ENCODE peak calls at places on chromosome 17, in eight cellular contexts. Q is GM23338, G is HCT116, W is NCI-H345, A is nephron progenitor cell, K is brain microvascular endothelial cell, S is GM12864, F is dorsolateral prefrontal cortex. X is an unnamed sample.

GRCh38 chr17:49842846-49843245 is 5.0 kb downstream of the TAC4 start:
- DNase-seq in A (no peak), G (no peak), K (no peak), W (no peak), Q (no peak), S (no peak), F (no peak), X (no peak)

GRCh38 chr17:59811209-59811608 is 81.5 kb downstream of the TUBD1 start:
- DNase-seq in Q (no peak), W (no peak), A (no peak), K (no peak), S (no peak), F (no peak), G (no peak), X (no peak)

GRCh38 chr17:49971199-49971847 is 2.3 kb downstream of the DLX4 start:
- DNase-seq in S (no peak), F (no peak), A (no peak), Q (peak), K (no peak), W (no peak), G (no peak), X (no peak)

GRCh38 chr17:7673239-7673638 is 14.1 kb downstream of the TP53 start:
- DNase-seq in W (no peak), F (no peak), A (peak), Q (peak), G (no peak), S (no peak), K (no peak), X (peak)

GRCh38 chr17:58327363-58328194 is 1.0 kb downstream of the TSPOAP1 start:
- DNase-seq in Q (no peak), G (no peak), K (no peak), F (no peak), A (no peak), S (no peak), W (no peak), X (no peak)

GRCh38 chr17:64627797-64628196 is 34.3 kb downstream of the SMURF2 start:
- DNase-seq in A (no peak), Q (no peak), K (no peak), G (no peak), F (no peak), S (no peak), W (no peak), X (no peak)

GRCh38 chr17:418421-418751 is 65.8 kb upstream of the RPH3AL start:
- DNase-seq in G (no peak), Q (no peak), S (no peak), F (no peak), A (no peak), W (no peak), K (no peak), X (no peak)

GRCh38 chr17:37299257-37299985 is 76.4 kb upstream of the C17orf78 start:
- DNase-seq in Q (peak), W (no peak), G (no peak), K (no peak), S (no peak), A (no peak), F (no peak), X (no peak)

GRCh38 chr17:54261465-54261864 is 438.7 kb downstream of the KIF2B start:
- DNase-seq in A (no peak), Q (no peak), W (no peak), G (no peak), S (no peak), F (no peak), K (no peak), X (no peak)

GRCh38 chr17:7477392-7478275 is 1.8 kb downstream of the ZBTB4 start:
- DNase-seq in A (peak), G (no peak), K (peak), W (no peak), F (no peak), S (no peak), Q (peak), X (no peak)

GRCh38 chr17:19939993-19940721 is 37.5 kb downstream of the AKAP10 start:
- DNase-seq in Q (no peak), K (no peak), W (no peak), S (no peak), F (no peak), A (no peak), G (no peak), X (no peak)

GRCh38 chr17:15915996-15916395 is 28.9 kb upstream of the ADORA2B start:
- DNase-seq in G (no peak), Q (no peak), W (no peak), K (no peak), S (no peak), A (peak), F (no peak), X (no peak)

GRCh38 chr17:78441271-78441986 is 63.0 kb downstream of the PGS1 start:
- DNase-seq in K (no peak), Q (no peak), F (no peak), A (no peak), W (no peak), G (no peak), S (no peak), X (no peak)

GRCh38 chr17:57762375-57762916 is 17.3 kb upstream of the CCDC182 start:
- DNase-seq in F (no peak), K (no peak), W (no peak), Q (peak), A (peak), G (no peak), S (no peak), X (no peak)

GRCh38 chr17:633133-633532 is 81.5 kb downstream of the VPS53 start:
- DNase-seq in K (no peak), S (no peak), A (no peak), G (no peak), W (no peak), F (no peak), Q (no peak), X (no peak)

GRCh38 chr17:19996502-19996901 is 12.7 kb upstream of the SPECC1 start:
- DNase-seq in S (no peak), F (no peak), G (no peak), Q (peak), K (no peak), A (peak), W (no peak), X (no peak)

GRCh38 chr17:72422505-72423285 is 301.9 kb downstream of the SOX9 start:
- DNase-seq in A (peak), W (no peak), G (peak), K (peak), S (peak), F (no peak), Q (no peak), X (peak)

GRCh38 chr17:67066717-67067116 is 22.4 kb downstream of the CACNG1 start:
- DNase-seq in F (no peak), G (no peak), Q (no peak), K (no peak), A (no peak), S (no peak), W (no peak), X (no peak)

GRCh38 chr17:31698751-31699150 is 160.3 kb downstream of the COPRS start:
- DNase-seq in A (no peak), G (no peak), K (no peak), F (no peak), W (no peak), S (no peak), Q (no peak), X (no peak)

GRCh38 chr17:37752482-37752881 is 7.6 kb upstream of the HNF1B start:
- DNase-seq in A (no peak), G (no peak), F (no peak), Q (no peak), S (no peak), W (no peak), K (peak), X (no peak)

GRCh38 chr17:80264048-80264792 is 3.6 kb downstream of the RNF213 start:
- DNase-seq in K (no peak), F (no peak), G (no peak), S (no peak), Q (no peak), W (no peak), A (no peak), X (no peak)

GRCh38 chr17:49440581-49440980 is 25.9 kb upstream of the PHB1 start:
- DNase-seq in A (no peak), K (no peak), F (no peak), W (no peak), G (no peak), S (no peak), Q (no peak), X (no peak)

GRCh38 chr17:80980397-80981061 is 11.1 kb upstream of the CHMP6 start:
- DNase-seq in G (no peak), A (no peak), Q (no peak), S (no peak), F (no peak), K (peak), W (no peak), X (no peak)

X was measured in GM12878.